ENCODE peak calls at places on chromosomes 7 and 10, in seven cellular contexts. M is activated naive CD8-positive, alpha-beta T cell treated with anti-CD3 and anti-CD28 coated beads for 36 hours; X is T-helper 22 cell; O is stimulated activated CD4-positive, alpha-beta T cell treated with anti-CD3 and anti-CD28 coated beads, Interleukin-2, amount 100 ng/mL, for 48 hours; Q is neural progenitor cell; N is T-helper 2 cell; U is HT1080. C is an unnamed sample.

GRCh38 chr10:60238408-60239100 is 151.1 kb downstream of the ANK3 start:
- DNase-seq in M (no peak), X (no peak), O (no peak), Q (peak; percentile 37), N (no peak), U (peak; percentile 63), C (peak; percentile 44)

GRCh38 chr7:39621784-39622411 is 1.5 kb upstream of the RALA start:
- DNase-seq in M (no peak), X (no peak), O (no peak), Q (no peak), N (no peak), U (peak; percentile 63), C (no peak)

GRCh38 chr7:17598305-17598704 is 299.9 kb downstream of the AHR start:
- DNase-seq in M (no peak), X (no peak), O (no peak), Q (no peak), N (no peak), U (no peak), C (no peak)

GRCh38 chr7:92973964-92974363 is 137.6 kb upstream of the CDK6 start:
- DNase-seq in M (no peak), X (no peak), O (no peak), Q (no peak), N (no peak), U (no peak), C (no peak)

GRCh38 chr10:76192151-76192550 is 760.7 kb downstream of the LRMDA start:
- DNase-seq in M (no peak), X (no peak), O (no peak), Q (no peak), N (no peak), U (no peak), C (no peak)

GRCh38 chr7:29039747-29040569 is 81.8 kb upstream of the TRIL start:
- DNase-seq in M (no peak), X (no peak), O (no peak), Q (no peak), N (no peak), U (peak; percentile 39), C (no peak)

GRCh38 chr7:111089822-111090426 is 1.0 kb upstream of the LRRN3 start:
- DNase-seq in M (no peak), X (no peak), O (no peak), Q (peak; percentile 49), N (no peak), U (peak; percentile 52), C (no peak)

GRCh38 chr7:79741684-79742083 is 288.2 kb upstream of the MAGI2 start:
- DNase-seq in M (no peak), X (no peak), O (no peak), Q (no peak), N (no peak), U (no peak), C (no peak)

GRCh38 chr10:102611514-102612095 is 32.7 kb upstream of the TRIM8 start:
- DNase-seq in M (no peak), X (no peak), O (no peak), Q (no peak), N (no peak), U (peak; percentile 74), C (no peak)

GRCh38 chr10:16894834-16895233 is 77.6 kb upstream of the RSU1 start:
- DNase-seq in M (no peak), X (no peak), O (no peak), Q (no peak), N (no peak), U (no peak), C (no peak)

GRCh38 chr10:133162178-133162909 is 2.3 kb downstream of the KNDC1 start:
- DNase-seq in M (no peak), X (no peak), O (no peak), Q (no peak), N (no peak), U (no peak), C (no peak)

GRCh38 chr10:3723706-3724225 is 61.2 kb downstream of the KLF6 start:
- DNase-seq in M (no peak), X (no peak), O (no peak), Q (no peak), N (no peak), U (no peak), C (no peak)

GRCh38 chr7:129801882-129802281 is 150.9 kb downstream of the UBE2H start:
- DNase-seq in M (no peak), X (no peak), O (no peak), Q (no peak), N (no peak), U (no peak), C (no peak)

GRCh38 chr7:23712368-23713284 is 2.6 kb downstream of the STK31 start:
- DNase-seq in M (no peak), X (no peak), O (no peak), Q (peak; percentile 67), N (no peak), U (peak; percentile 65), C (no peak)

GRCh38 chr7:40493609-40494041 is 358.8 kb downstream of the SUGCT start:
- DNase-seq in M (no peak), X (no peak), O (no peak), Q (no peak), N (no peak), U (no peak), C (no peak)

GRCh38 chr7:143901710-143902587 is at the start of gene TCAF1:
- DNase-seq in M (peak; percentile 89), X (peak; percentile 82), O (peak; percentile 89), Q (peak; percentile 97), N (peak; percentile 85), U (peak; percentile 91), C (peak; percentile 96)

GRCh38 chr10:60871215-60871614 is 72.8 kb downstream of the RHOBTB1 start:
- DNase-seq in M (no peak), X (no peak), O (no peak), Q (no peak), N (no peak), U (no peak), C (no peak)

GRCh38 chr10:78578929-78579328 is 489.8 kb upstream of the ZMIZ1 start:
- DNase-seq in M (peak; percentile 61), X (no peak), O (peak; percentile 38), Q (no peak), N (no peak), U (peak; percentile 51), C (no peak)

GRCh38 chr7:23357190-23358093 is 58.3 kb downstream of the MALSU1 start:
- DNase-seq in M (no peak), X (no peak), O (no peak), Q (no peak), N (no peak), U (peak; percentile 80), C (no peak)

GRCh38 chr7:149725426-149725821 is 48.0 kb downstream of the ZNF467 start:
- DNase-seq in M (no peak), X (no peak), O (no peak), Q (no peak), N (no peak), U (no peak), C (no peak)

GRCh38 chr7:122748195-122748594 is 45.5 kb upstream of the RNF148 start:
- DNase-seq in M (no peak), X (no peak), O (no peak), Q (no peak), N (no peak), U (no peak), C (no peak)

GRCh38 chr7:114886241-114886640 is 35.7 kb upstream of the MDFIC start:
- DNase-seq in M (no peak), X (no peak), O (no peak), Q (no peak), N (no peak), U (no peak), C (no peak)

GRCh38 chr7:158976849-158977593 is 120.7 kb downstream of the DYNC2I1 start:
- DNase-seq in M (peak; percentile 82), X (peak; percentile 64), O (peak; percentile 94), Q (peak; percentile 82), N (peak; percentile 76), U (peak; percentile 70), C (peak; percentile 92)

GRCh38 chr10:71573562-71574300 is 145.8 kb downstream of the C10orf105 start:
- DNase-seq in M (no peak), X (no peak), O (no peak), Q (peak; percentile 39), N (no peak), U (no peak), C (no peak)

GRCh38 chr10:117300671-117301070 is 59.8 kb downstream of the SLC18A2 start:
- DNase-seq in M (no peak), X (no peak), O (no peak), Q (no peak), N (no peak), U (no peak), C (no peak)

GRCh38 chr7:132575987-132576722 is at the start of gene PLXNA4:
- DNase-seq in M (peak; percentile 14), X (no peak), O (no peak), Q (peak; percentile 52), N (no peak), U (no peak), C (no peak)

GRCh38 chr7:111174476-111174875 is 83.5 kb downstream of the LRRN3 start:
- DNase-seq in M (no peak), X (no peak), O (no peak), Q (no peak), N (no peak), U (no peak), C (no peak)

GRCh38 chr10:75038335-75038734 is 73.1 kb upstream of the SAMD8 start:
- DNase-seq in M (no peak), X (no peak), O (no peak), Q (no peak), N (no peak), U (no peak), C (peak; percentile 46)

GRCh38 chr10:119441921-119442757 is 100.4 kb downstream of the RGS10 start:
- DNase-seq in M (no peak), X (no peak), O (no peak), Q (peak; percentile 53), N (no peak), U (no peak), C (no peak)

GRCh38 chr10:48976208-48976607 is 36.6 kb upstream of the LRRC18 start:
- DNase-seq in M (no peak), X (no peak), O (no peak), Q (peak; percentile 27), N (no peak), U (peak; percentile 13), C (no peak)

GRCh38 chr10:4561301-4561700 is 264.7 kb upstream of the AKR1E2 start:
- DNase-seq in M (no peak), X (no peak), O (no peak), Q (no peak), N (no peak), U (no peak), C (no peak)

GRCh38 chr7:40527723-40528122 is 392.9 kb downstream of the SUGCT start:
- DNase-seq in M (no peak), X (no peak), O (no peak), Q (no peak), N (no peak), U (no peak), C (no peak)

GRCh38 chr7:123865517-123866117 is 20.6 kb downstream of the HYAL4 start:
- DNase-seq in M (peak; percentile 15), X (no peak), O (peak; percentile 46), Q (peak; percentile 58), N (no peak), U (peak; percentile 56), C (peak; percentile 60)

GRCh38 chr7:22821702-22822485 is 755 bp downstream of the TOMM7 start:
- DNase-seq in M (peak; percentile 8), X (no peak), O (no peak), Q (peak; percentile 29), N (no peak), U (peak; percentile 25), C (no peak)

GRCh38 chr7:105438847-105439173 is 50.1 kb upstream of the SRPK2 start:
- DNase-seq in M (no peak), X (no peak), O (no peak), Q (no peak), N (no peak), U (no peak), C (no peak)

GRCh38 chr10:59894114-59894513 is 12.2 kb downstream of the CCDC6 start:
- DNase-seq in M (no peak), X (no peak), O (no peak), Q (no peak), N (no peak), U (no peak), C (peak; percentile 77)

GRCh38 chr10:125700355-125700911 is 17.5 kb upstream of the TEX36 start:
- DNase-seq in M (no peak), X (no peak), O (no peak), Q (no peak), N (no peak), U (no peak), C (no peak)

GRCh38 chr7:50303894-50304157 is 690 bp upstream of the IKZF1 start:
- DNase-seq in M (no peak), X (no peak), O (no peak), Q (peak; percentile 74), N (no peak), U (no peak), C (no peak)